ENCODE peak calls at places on chromosomes 7 and 10, in ten cellular contexts. U is iris pigment epithelial cell; E is activated CD4-positive, alpha-beta T cell treated with anti-CD3 and anti-CD28 coated beads for 48 hours; D is transverse colon; X is CD8-positive, alpha-beta memory T cell; P is SHP77; Z is SW 1271; R is CD8-positive, alpha-beta T cell; C is mucosa of gallbladder; K is activated CD4-positive, CD25-positive, alpha-beta regulatory T cell. M is an unnamed sample.

GRCh38 chr10:42938351-42938750 is 138.5 kb upstream of the RET start:
- DNase-seq in U (no peak), E (no peak), D (no peak), X (no peak), P (no peak), Z (no peak), R (no peak), C (no peak), K (no peak), M (no peak)

GRCh38 chr10:88343761-88344484 is 239.2 kb downstream of the RNLS start:
- DNase-seq in U (peak; percentile 4), E (no peak), D (no peak), X (no peak), P (no peak), Z (no peak), R (no peak), C (no peak), K (no peak), M (no peak)

GRCh38 chr7:149787428-149788299 is 14.3 kb upstream of the ZNF467 start:
- DNase-seq in U (no peak), E (peak; percentile 25), D (no peak), X (no peak), P (no peak), Z (no peak), R (peak; percentile 20), C (no peak), K (no peak), M (peak; percentile 11)

GRCh38 chr10:20492447-20492846 is 404.7 kb downstream of the NEBL start:
- DNase-seq in U (peak; percentile 5), E (no peak), D (no peak), X (no peak), P (no peak), Z (no peak), R (no peak), C (no peak), K (no peak), M (no peak)

GRCh38 chr7:115019882-115020605 is 98.2 kb downstream of the MDFIC start:
- DNase-seq in U (no peak), E (no peak), D (no peak), X (no peak), P (no peak), Z (no peak), R (no peak), C (no peak), K (no peak), M (no peak)

GRCh38 chr7:25187932-25188331 is 40.4 kb downstream of the NPVF start:
- DNase-seq in U (no peak), E (no peak), D (no peak), X (no peak), P (no peak), Z (no peak), R (no peak), C (no peak), K (no peak), M (no peak)

GRCh38 chr10:82821043-82821442 is 946.0 kb downstream of the NRG3 start:
- DNase-seq in U (no peak), E (no peak), D (no peak), X (no peak), P (no peak), Z (no peak), R (no peak), C (no peak), K (no peak), M (no peak)

GRCh38 chr7:2508327-2509231 is 11.0 kb upstream of the LFNG start:
- DNase-seq in U (no peak), E (peak; percentile 80), D (peak; percentile 71), X (peak; percentile 90), P (peak; percentile 92), Z (no peak), R (peak; percentile 79), C (peak; percentile 66), K (peak; percentile 75), M (peak; percentile 64)

GRCh38 chr7:47267346-47267745 is 314.6 kb downstream of the TNS3 start:
- DNase-seq in U (no peak), E (no peak), D (no peak), X (no peak), P (no peak), Z (no peak), R (no peak), C (no peak), K (no peak), M (no peak)

GRCh38 chr10:110074986-110075664 is 67.3 kb downstream of the ADD3 start:
- DNase-seq in U (peak; percentile 93), E (no peak), D (no peak), X (no peak), P (no peak), Z (no peak), R (no peak), C (no peak), K (no peak), M (peak; percentile 52)

GRCh38 chr10:26909753-26910152 is 49.0 kb upstream of the ABI1 start:
- DNase-seq in U (no peak), E (no peak), D (no peak), X (no peak), P (no peak), Z (no peak), R (no peak), C (no peak), K (no peak), M (no peak)